ENCODE peak calls at places on chromosomes 13 and 19, in four cellular contexts. V is activated B cell treated with CpG ODN at 0.5 μM for 24 hours, Y is omental fat pad, E is foreskin keratinocyte. K is an unnamed sample.

GRCh38 chr13:51125495-51126226 is 14.6 kb upstream of the C13orf42 start:
- DNase-seq in E (no peak), V (no peak), Y (no peak), K (peak)

GRCh38 chr19:14089662-14090508 is 666 bp downstream of the SAMD1 start:
- DNase-seq in V (peak), Y (no peak), E (no peak), K (peak)

GRCh38 chr13:66950666-66951065 is 279.5 kb downstream of the PCDH9 start:
- DNase-seq in Y (no peak), V (no peak), E (no peak), K (no peak)

GRCh38 chr13:106246237-106246636 is 289.2 kb downstream of the EFNB2 start:
- DNase-seq in Y (no peak), V (no peak), E (no peak), K (no peak)

GRCh38 chr19:5695649-5696195 is 5.6 kb downstream of the RPL36 start:
- DNase-seq in V (no peak), Y (no peak), E (no peak), K (no peak)

GRCh38 chr13:113863511-113864302 is at the start of gene GAS6:
- DNase-seq in E (no peak), V (no peak), Y (peak), K (peak)

GRCh38 chr13:34224877-34225276 is 406.9 kb downstream of the RFC3 start:
- DNase-seq in V (no peak), Y (no peak), E (peak), K (no peak)

GRCh38 chr13:32426191-32426980 is 1.5 kb downstream of the N4BP2L1 start:
- DNase-seq in V (peak), E (no peak), Y (no peak), K (peak)

GRCh38 chr19:8310342-8311055 is 2.3 kb upstream of the CD320 start:
- DNase-seq in V (no peak), E (no peak), Y (no peak), K (no peak)

GRCh38 chr13:30805132-30805537 is 69.8 kb downstream of the ALOX5AP start:
- DNase-seq in E (no peak), V (no peak), Y (no peak), K (no peak)

GRCh38 chr13:97222934-97223710 is 989 bp downstream of the MBNL2 start:
- DNase-seq in V (no peak), E (no peak), Y (no peak), K (no peak)

GRCh38 chr19:47195462-47195861 is 35.5 kb downstream of the BBC3 start:
- DNase-seq in Y (no peak), V (no peak), E (no peak), K (no peak)

GRCh38 chr19:4976412-4977298 is 7.7 kb downstream of the KDM4B start:
- DNase-seq in E (peak), Y (peak), V (no peak), K (peak)

GRCh38 chr13:99151516-99151915 is 49.1 kb upstream of the UBAC2 start:
- DNase-seq in V (no peak), Y (no peak), E (peak), K (peak)

GRCh38 chr13:62357887-62358645 is 942.4 kb upstream of the PCDH20 start:
- DNase-seq in V (no peak), Y (no peak), E (peak), K (peak)

GRCh38 chr19:34504273-34504808 is 22.8 kb downstream of the WTIP start:
- DNase-seq in V (no peak), Y (no peak), E (no peak), K (no peak)

GRCh38 chr13:80011448-80012212 is 329.3 kb downstream of the SPRY2 start:
- DNase-seq in Y (no peak), E (no peak), V (no peak), K (peak)

GRCh38 chr19:46863818-46864629 is 3.2 kb downstream of the ARHGAP35 start:
- DNase-seq in E (no peak), V (no peak), Y (no peak), K (peak)

GRCh38 chr13:73428137-73428536 is 369.3 kb downstream of the KLF5 start:
- DNase-seq in V (no peak), E (peak), Y (no peak), K (peak)

GRCh38 chr13:110506859-110507566 is 54.5 kb downstream of the RAB20 start:
- DNase-seq in Y (no peak), E (no peak), V (no peak), K (peak)

GRCh38 chr13:48334534-48335127 is 31.1 kb downstream of the RB1 start:
- DNase-seq in V (no peak), Y (no peak), E (no peak), K (peak)

GRCh38 chr19:37955986-37956385 is 49.0 kb downstream of the SIPA1L3 start:
- DNase-seq in E (no peak), Y (no peak), V (no peak), K (no peak)

GRCh38 chr19:18294467-18294864 is 13.0 kb upstream of the JUND start:
- DNase-seq in V (peak), E (no peak), Y (no peak), K (no peak)

GRCh38 chr19:496333-496634 is at the start of gene MADCAM1:
- DNase-seq in E (no peak), V (no peak), Y (no peak), K (no peak)

GRCh38 chr19:11737964-11738745 is 591 bp downstream of the ZNF823 start:
- DNase-seq in Y (peak), V (peak), E (no peak), K (peak)

GRCh38 chr19:42589792-42590191 is 4.9 kb downstream of the CEACAM8 start:
- DNase-seq in V (no peak), E (no peak), Y (no peak), K (no peak)

GRCh38 chr13:44079413-44080205 is 199.9 kb downstream of the LACC1 start:
- DNase-seq in Y (no peak), V (no peak), E (no peak), K (no peak)

GRCh38 chr19:35143231-35143715 is at the start of gene FXYD7:
- DNase-seq in V (no peak), Y (no peak), E (no peak), K (no peak)

GRCh38 chr13:28147489-28147888 is 9.1 kb downstream of the PAN3 start:
- DNase-seq in Y (no peak), V (no peak), E (peak), K (peak)

GRCh38 chr19:54430306-54431254 is 15.3 kb downstream of the TTYH1 start:
- DNase-seq in Y (no peak), V (peak), E (no peak), K (peak)

GRCh38 chr19:7373862-7374261 is 25.1 kb downstream of the ARHGEF18 start:
- DNase-seq in E (no peak), Y (no peak), V (no peak), K (no peak)

GRCh38 chr19:47268028-47268427 is 6.7 kb upstream of the INAFM1 start:
- DNase-seq in Y (no peak), V (no peak), E (no peak), K (no peak)

GRCh38 chr19:1767464-1767933 is 14.2 kb downstream of the ONECUT3 start:
- DNase-seq in E (no peak), V (peak), Y (no peak), K (peak)

GRCh38 chr13:73417012-73417615 is 358.3 kb downstream of the KLF5 start:
- DNase-seq in Y (no peak), E (no peak), V (no peak), K (peak)

DNA sequence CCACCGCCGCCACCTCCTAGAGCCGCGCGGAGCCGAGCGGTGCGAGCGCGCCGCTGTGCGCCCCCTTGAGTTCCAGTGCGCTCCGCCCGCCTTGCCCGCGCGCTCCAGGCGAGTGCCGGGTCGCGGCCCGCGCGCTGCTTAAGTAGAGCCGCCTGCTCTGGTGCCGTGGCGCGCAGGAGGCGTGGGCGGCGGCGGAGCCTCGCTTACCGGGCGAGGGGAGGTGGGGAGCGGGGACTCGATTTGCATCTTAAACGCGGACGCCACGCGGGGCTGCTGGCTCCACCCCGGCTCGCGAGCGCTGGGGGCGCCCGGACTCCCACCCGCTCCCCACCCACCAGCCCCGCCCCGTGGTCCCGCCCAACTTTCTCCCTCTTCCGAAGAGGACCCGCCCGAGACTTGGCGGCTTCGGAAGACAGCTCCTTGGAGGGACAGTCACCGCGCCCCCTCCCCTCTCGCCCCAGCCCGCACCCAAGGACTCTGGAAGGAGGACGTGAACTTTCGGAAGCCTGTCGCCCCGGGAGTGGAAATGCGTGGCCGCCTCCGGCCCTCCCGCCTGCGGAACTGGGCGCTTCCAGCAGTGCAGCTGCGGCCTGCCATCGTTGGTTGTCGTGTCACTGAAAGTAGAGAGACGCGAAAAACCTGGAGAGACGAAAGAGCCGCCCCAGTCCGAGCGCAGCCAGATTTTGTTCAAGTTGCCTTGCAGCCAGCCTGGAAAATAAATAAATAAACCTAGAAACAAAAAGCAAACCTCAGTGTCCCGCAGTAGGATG is at the start of gene KCTD12:
- DNase-seq in V (peak), Y (peak), E (no peak), K (peak)
- TF ChIP-seq CTCF in V (no peak), Y (no peak), E (peak), K (peak)

GRCh38 chr13:72043361-72043760 is 176.4 kb upstream of the DACH1 start:
- DNase-seq in V (no peak), E (no peak), Y (no peak), K (no peak)
- TF ChIP-seq CTCF in V (no peak), E (no peak), Y (no peak), K (no peak)

DNA sequence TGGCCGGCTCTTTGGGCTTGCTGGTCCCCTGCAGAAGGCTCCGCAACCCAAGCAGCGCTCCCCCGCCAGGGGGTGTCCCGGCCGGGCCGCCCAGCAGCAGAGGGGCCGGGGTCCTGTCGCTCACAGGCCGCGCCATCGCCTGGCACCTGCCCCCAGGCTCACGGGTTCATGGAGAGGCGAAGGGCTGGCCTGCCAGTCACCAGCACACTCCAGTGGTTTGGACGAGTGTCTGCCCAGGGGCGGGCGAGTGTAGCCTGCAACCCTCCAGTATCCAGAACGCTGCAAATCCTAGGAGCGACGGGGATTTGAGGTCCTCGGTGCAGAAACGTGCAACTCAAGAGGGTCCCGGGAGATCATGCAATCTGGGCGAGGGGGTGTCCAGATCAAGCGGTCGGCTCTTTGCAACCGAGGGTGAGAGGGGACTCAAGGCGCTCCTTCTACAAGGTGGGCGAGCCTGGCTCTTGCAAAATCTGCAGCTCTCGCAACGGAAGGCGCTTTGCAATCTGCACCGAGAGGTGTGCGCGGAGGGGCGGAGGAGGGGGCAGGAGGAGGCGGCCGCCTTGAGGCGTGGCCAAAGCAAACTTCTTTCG is at the start of gene DBP:
- DNase-seq in E (no peak), Y (no peak), V (no peak), K (no peak)
- TF ChIP-seq CTCF in E (peak), Y (no peak), V (no peak), K (peak)

DNA sequence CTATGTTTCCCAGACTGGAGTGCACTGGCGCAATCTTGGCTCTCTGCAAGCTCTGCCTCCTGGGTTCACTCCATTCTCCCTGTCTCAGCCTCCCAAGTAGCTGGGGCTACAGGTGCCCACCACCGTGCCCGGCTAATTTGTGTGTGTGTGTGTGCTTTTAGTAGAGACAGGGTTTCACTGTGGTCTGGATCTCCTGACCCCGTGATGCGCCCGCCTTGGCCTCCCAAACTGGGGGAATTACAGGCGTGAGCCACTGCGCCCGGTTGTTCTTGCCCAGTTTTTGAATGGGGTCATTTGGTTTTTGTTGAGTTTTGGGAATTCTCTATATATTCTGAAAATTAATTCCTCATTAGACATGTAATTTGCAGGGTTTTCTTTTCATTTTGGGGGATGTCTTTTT is 238.4 kb upstream of the PRR20A start:
- DNase-seq in V (no peak), E (no peak), Y (no peak), K (no peak)
- TF ChIP-seq CTCF in V (no peak), E (no peak), Y (no peak), K (no peak)

GRCh38 chr19:45251452-45252354 is 632 bp downstream of the MARK4 start:
- DNase-seq in E (no peak), Y (no peak), V (peak), K (peak)
- TF ChIP-seq CTCF in E (no peak), Y (no peak), V (no peak), K (peak)

K was measured in fibroblast of villous mesenchyme.